ENCODE peak calls at places on chromosomes 1 and 21, in four cellular contexts. J is stomach, U is heart left ventricle, B is Peyer's patch. K is an unnamed sample.

GRCh38 chr1:182122265-182122664 is 60.8 kb upstream of the ZNF648 start:
- DNase-seq in J (no peak), U (no peak), B (no peak), K (no peak)

GRCh38 chr1:213381572-213382084 is 330.6 kb downstream of the RPS6KC1 start:
- DNase-seq in B (no peak), U (peak), J (peak), K (no peak)

GRCh38 chr1:26046313-26047031 is 554 bp upstream of the SLC30A2 start:
- DNase-seq in B (no peak), U (no peak), J (no peak), K (no peak)

GRCh38 chr1:153192697-153193096 is 10.5 kb upstream of the LELP1 start:
- DNase-seq in U (no peak), B (no peak), J (peak), K (no peak)

GRCh38 chr1:223707270-223708000 is 4.9 kb upstream of the CAPN2 start:
- DNase-seq in J (peak), U (peak), B (no peak), K (peak)

GRCh38 chr1:237038211-237038610 is 3.8 kb upstream of the RYR2 start:
- DNase-seq in U (no peak), B (no peak), J (no peak), K (no peak)

GRCh38 chr1:93461236-93461635 is 13.3 kb downstream of the FNBP1L start:
- DNase-seq in B (no peak), J (peak), U (no peak), K (no peak)

GRCh38 chr1:31405578-31406245 is 7.3 kb upstream of the SERINC2 start:
- DNase-seq in U (no peak), J (no peak), B (no peak), K (no peak)

GRCh38 chr1:185238447-185238846 is 78.6 kb downstream of the IVNS1ABP start:
- DNase-seq in B (no peak), U (no peak), J (no peak), K (no peak)

GRCh38 chr1:93414749-93415148 is 33.2 kb upstream of the FNBP1L start:
- DNase-seq in J (no peak), U (no peak), B (no peak), K (no peak)

GRCh38 chr1:18999287-18999852 is 42.9 kb upstream of the IFFO2 start:
- DNase-seq in J (no peak), U (no peak), B (no peak), K (no peak)

GRCh38 chr1:242184955-242185354 is 186.1 kb upstream of the MAP1LC3C start:
- DNase-seq in U (no peak), B (no peak), J (no peak), K (no peak)

GRCh38 chr1:4225091-4225490 is 325.0 kb upstream of the C1orf174 start:
- DNase-seq in J (no peak), B (no peak), U (no peak), K (no peak)

GRCh38 chr1:77126309-77126708 is 92.9 kb downstream of the PIGK start:
- DNase-seq in J (no peak), U (no peak), B (no peak), K (no peak)

GRCh38 chr1:196115641-196116040 is 492.6 kb downstream of the KCNT2 start:
- DNase-seq in J (no peak), B (no peak), U (peak), K (no peak)

GRCh38 chr1:210407887-210408252 is 79.2 kb downstream of the HHAT start:
- DNase-seq in U (no peak), J (no peak), B (no peak), K (no peak)

GRCh38 chr21:29904359-29905282 is 35.2 kb downstream of the GRIK1 start:
- DNase-seq in B (no peak), U (no peak), J (no peak), K (no peak)

GRCh38 chr1:183159960-183160359 is 26.1 kb upstream of the LAMC2 start:
- DNase-seq in U (no peak), B (no peak), J (peak), K (peak)

GRCh38 chr1:117367769-117368059 is 465 bp downstream of the MAN1A2 start:
- DNase-seq in U (no peak), B (peak), J (no peak), K (no peak)

GRCh38 chr1:244010191-244010590 is 40.9 kb upstream of the ZBTB18 start:
- DNase-seq in J (no peak), U (no peak), B (no peak), K (no peak)

GRCh38 chr1:8121261-8122159 is 95.4 kb upstream of the ERRFI1 start:
- DNase-seq in J (peak), U (no peak), B (no peak), K (peak)

GRCh38 chr1:231395051-231395995 is 26.8 kb downstream of the EGLN1 start:
- DNase-seq in B (no peak), U (no peak), J (no peak), K (no peak)

GRCh38 chr21:7947422-7947821 is 2574.0 kb upstream of the TPTE start:
- DNase-seq in B (no peak), U (no peak), J (no peak), K (no peak)

GRCh38 chr1:4755301-4756183 is 101.1 kb downstream of the AJAP1 start:
- DNase-seq in B (no peak), J (no peak), U (no peak), K (no peak)

GRCh38 chr1:4959216-4959615 is 304.8 kb downstream of the AJAP1 start:
- DNase-seq in U (no peak), B (no peak), J (no peak), K (peak)

GRCh38 chr1:248622491-248623106 is 12.3 kb downstream of the OR2T11 start:
- DNase-seq in U (no peak), B (no peak), J (no peak), K (no peak)

GRCh38 chr1:115677172-115677542 is 35.4 kb downstream of the VANGL1 start:
- DNase-seq in B (no peak), U (no peak), J (no peak), K (no peak)

GRCh38 chr1:179530352-179530751 is 45.4 kb downstream of the NPHS2 start:
- DNase-seq in J (no peak), B (no peak), U (no peak), K (no peak)

GRCh38 chr1:224170748-224171478 is 12.1 kb upstream of the DEGS1 start:
- DNase-seq in U (no peak), B (peak), J (peak), K (no peak)

GRCh38 chr1:173410794-173411236 is 66.3 kb upstream of the PRDX6 start:
- DNase-seq in J (no peak), B (peak), U (no peak), K (no peak)

GRCh38 chr21:38488640-38489282 is 9.5 kb downstream of the ERG start:
- DNase-seq in J (no peak), U (no peak), B (no peak), K (no peak)

GRCh38 chr21:17512245-17513213 is at the start of gene CXADR:
- DNase-seq in J (peak), B (peak), U (peak), K (peak)

GRCh38 chr1:203265541-203265940 is 36.1 kb upstream of the CHIT1 start:
- DNase-seq in U (no peak), B (no peak), J (no peak), K (no peak)

GRCh38 chr1:47533176-47534039 is 95.6 kb downstream of the FOXD2 start:
- DNase-seq in B (no peak), J (peak), U (peak), K (peak)

GRCh38 chr1:32736812-32737791 is 34.5 kb upstream of the SYNC start:
- DNase-seq in J (peak), U (no peak), B (no peak), K (no peak)

GRCh38 chr21:35382696-35383095 is 333.6 kb upstream of the RUNX1 start:
- DNase-seq in U (no peak), B (no peak), J (no peak), K (no peak)

GRCh38 chr1:154807048-154807591 is 63.0 kb downstream of the KCNN3 start:
- DNase-seq in B (peak), J (no peak), U (no peak), K (no peak)

GRCh38 chr21:31107871-31108270 is 69.6 kb upstream of the KRTAP19-8 start:
- DNase-seq in B (no peak), U (no peak), J (no peak), K (no peak)

GRCh38 chr21:45856940-45857339 is 124.6 kb upstream of the COL6A1 start:
- DNase-seq in J (no peak), U (no peak), B (no peak), K (no peak)

GRCh38 chr1:4379451-4380175 is 274.8 kb upstream of the AJAP1 start:
- DNase-seq in B (no peak), J (no peak), U (peak), K (no peak)

DNA sequence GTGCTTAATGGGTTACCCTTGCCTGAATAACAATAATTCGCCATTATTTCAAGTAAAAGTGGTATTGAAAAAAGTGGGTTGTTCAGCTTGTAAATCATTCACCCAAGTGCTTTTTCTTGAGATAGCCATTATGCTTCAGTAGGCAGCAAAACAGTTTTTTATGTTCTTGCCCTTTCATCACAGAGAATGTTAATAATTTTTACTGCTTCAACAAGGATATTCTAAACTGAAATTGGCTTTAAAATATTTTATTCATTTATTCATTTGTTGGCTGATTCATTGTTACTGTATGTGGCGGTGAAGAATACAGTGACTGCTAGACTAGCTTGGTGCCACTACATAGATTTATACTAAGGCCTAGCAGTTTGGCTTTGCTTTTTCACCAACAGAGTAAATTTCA is 121.5 kb downstream of the OLFML2B start:
- DNase-seq in U (no peak), B (no peak), J (no peak), K (no peak)
- TF ChIP-seq CTCF in U (no peak), B (no peak), J (no peak), K (no peak)

GRCh38 chr1:6184083-6184783 is 4.1 kb upstream of the CHD5 start:
- DNase-seq in B (no peak), U (no peak), J (no peak), K (no peak)
- TF ChIP-seq POLR2A in B (no peak), U (no peak), J (no peak), K (no peak)

GRCh38 chr1:170067253-170067819 is 7.2 kb downstream of the KIFAP3 start:
- DNase-seq in B (no peak), J (no peak), U (no peak), K (no peak)
- TF ChIP-seq CTCF in B (no peak), J (no peak), U (no peak), K (no peak)

GRCh38 chr1:15723631-15724246 is 12.3 kb upstream of the SLC25A34 start:
- DNase-seq in B (no peak), U (no peak), J (no peak), K (no peak)

GRCh38 chr1:15727021-15727420 is 9.0 kb upstream of the SLC25A34 start:
- DNase-seq in B (no peak), U (peak), J (no peak), K (no peak)

GRCh38 chr1:15726508-15726907 is 9.6 kb upstream of the SLC25A34 start:
- DNase-seq in J (no peak), U (no peak), B (no peak), K (no peak)

GRCh38 chr1:15727424-15727823 is 8.6 kb upstream of the SLC25A34 start:
- DNase-seq in J (no peak), B (no peak), U (peak), K (no peak)

DNA sequence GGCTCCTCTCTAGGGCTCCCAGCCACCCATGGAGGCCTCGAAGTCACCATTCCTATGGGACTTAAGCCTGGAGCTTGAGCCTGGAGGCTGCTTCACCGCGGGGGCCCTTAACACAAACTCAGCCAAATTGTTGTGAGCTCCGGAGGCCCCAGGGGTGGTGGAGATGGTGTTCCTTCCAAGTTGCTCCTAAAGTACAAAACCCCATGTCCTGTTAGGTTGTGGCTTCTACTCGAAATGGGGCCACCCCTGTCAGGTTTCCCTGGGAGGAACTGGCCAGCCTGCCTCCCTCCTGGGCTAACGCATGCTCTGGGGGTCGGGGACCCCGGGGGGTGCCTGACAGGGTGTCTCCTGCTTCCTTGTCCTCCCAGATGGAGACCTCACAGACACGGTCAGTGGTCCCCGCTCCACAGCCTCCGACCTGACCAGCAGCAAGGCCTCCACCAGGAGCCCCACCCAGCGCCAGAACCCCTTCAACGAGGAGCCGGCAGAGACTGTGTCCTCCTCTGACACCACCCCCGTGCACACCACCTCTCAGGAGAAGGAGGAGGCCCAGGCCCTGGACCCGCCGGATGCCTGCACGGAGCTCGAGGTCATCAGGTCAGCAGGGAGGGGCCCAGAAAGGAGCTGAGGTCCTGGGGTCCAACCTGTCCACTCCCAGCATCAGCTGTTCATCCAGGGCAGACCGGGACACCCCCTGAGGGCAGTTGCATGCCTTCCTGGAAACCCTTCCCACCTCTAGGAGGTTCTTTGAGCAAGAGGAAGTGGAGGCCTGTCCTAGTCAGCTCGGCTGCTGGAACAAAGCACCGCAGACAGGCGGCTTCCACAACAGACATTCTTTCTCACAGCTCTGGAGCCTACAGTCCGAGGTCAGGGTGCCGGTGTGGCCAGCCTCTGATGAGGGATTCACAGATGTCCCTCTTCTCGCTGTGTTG is 10.8 kb upstream of the SLC25A34 start:
- DNase-seq in U (no peak), B (no peak), J (no peak), K (no peak)
- TF ChIP-seq POLR2A in U (no peak), B (no peak), J (no peak), K (no peak)

GRCh38 chr1:232793944-232794343 is 11.3 kb upstream of the MAP10 start:
- DNase-seq in U (no peak), B (no peak), J (no peak), K (no peak)
- TF ChIP-seq CTCF in U (no peak), B (peak), J (no peak), K (no peak)

GRCh38 chr1:157965584-157965983 is 27.9 kb upstream of the KIRREL1 start:
- DNase-seq in U (no peak), J (no peak), B (no peak), K (no peak)
- TF ChIP-seq POLR2A in U (no peak), J (no peak), B (no peak), K (no peak)

DNA sequence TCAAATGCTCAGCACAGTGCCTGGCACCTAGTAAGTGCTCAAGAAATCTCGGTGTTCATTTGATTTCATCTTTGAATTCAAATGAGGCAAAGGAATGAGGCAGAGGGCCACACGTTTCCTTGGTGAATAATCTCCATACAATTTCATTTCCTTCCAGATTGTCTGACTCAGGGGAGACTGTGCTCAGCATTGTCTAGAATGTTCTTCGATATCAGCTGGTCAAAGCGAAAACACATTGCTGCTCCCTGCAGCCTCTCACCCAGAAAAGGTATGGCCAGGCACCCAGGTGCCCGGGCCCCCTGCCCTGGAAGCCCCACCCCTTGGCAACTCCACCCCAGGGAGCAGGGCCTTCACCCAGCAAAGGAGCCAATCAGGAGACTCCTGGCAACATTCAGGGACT is 55.8 kb downstream of the FBXO2 start:
- DNase-seq in U (no peak), J (no peak), B (no peak), K (no peak)
- TF ChIP-seq CTCF in U (no peak), J (no peak), B (no peak), K (no peak)

GRCh38 chr1:35180776-35181374 is 12.1 kb downstream of the SFPQ start:
- DNase-seq in B (no peak), J (no peak), U (no peak), K (no peak)
- TF ChIP-seq POLR2A in B (no peak), J (no peak), U (no peak), K (no peak)

GRCh38 chr1:205840524-205840923 is 9.4 kb downstream of the PM20D1 start:
- DNase-seq in J (no peak), U (no peak), B (no peak), K (no peak)

GRCh38 chr1:205832326-205832751 is 17.6 kb downstream of the PM20D1 start:
- DNase-seq in J (no peak), U (no peak), B (no peak), K (no peak)

GRCh38 chr1:205837380-205837970 is 12.5 kb downstream of the PM20D1 start:
- DNase-seq in U (no peak), B (no peak), J (no peak), K (no peak)

GRCh38 chr1:205834751-205835150 is 15.2 kb downstream of the PM20D1 start:
- DNase-seq in J (no peak), U (no peak), B (no peak), K (no peak)
- TF ChIP-seq CTCF in J (no peak), U (no peak), B (no peak), K (no peak)

K was measured in lower leg skin.